ENCODE peak calls at places on chromosome 7, in six cellular contexts. N is amygdala, V is HTR-8/SVneo, G is lower leg skin, A is fibroblast of mammary gland, P is breast epithelium. F is an unnamed sample.

GRCh38 chr7:103690576-103690975 is 244.6 kb upstream of the SLC26A5 start:
- DNase-seq in N (no peak), A (no peak), P (no peak), G (no peak), V (no peak), F (no peak)

GRCh38 chr7:132882714-132883428 is 199.0 kb downstream of the CHCHD3 start:
- DNase-seq in P (no peak), N (no peak), A (no peak), V (no peak), G (no peak), F (no peak)

GRCh38 chr7:101911800-101912705 is 94.6 kb downstream of the CUX1 start:
- DNase-seq in P (no peak), N (no peak), G (no peak), A (peak), V (peak), F (no peak)

GRCh38 chr7:90843467-90843866 is 247.3 kb downstream of the CDK14 start:
- DNase-seq in N (no peak), P (no peak), V (no peak), G (no peak), A (no peak), F (no peak)

GRCh38 chr7:45176886-45177731 is 19.5 kb downstream of the RAMP3 start:
- DNase-seq in P (peak), A (no peak), V (no peak), N (no peak), G (no peak), F (no peak)

GRCh38 chr7:25615603-25616002 is 387.3 kb upstream of the NPVF start:
- DNase-seq in P (no peak), N (no peak), A (no peak), V (no peak), G (no peak), F (no peak)

GRCh38 chr7:134726581-134726980 is 52.9 kb upstream of the CALD1 start:
- DNase-seq in G (no peak), V (no peak), P (no peak), A (peak), N (no peak), F (peak)

GRCh38 chr7:141978351-141978750 is 4.8 kb upstream of the TAS2R38 start:
- DNase-seq in A (no peak), G (no peak), V (no peak), P (no peak), N (no peak), F (no peak)

GRCh38 chr7:77258014-77258413 is 58.4 kb upstream of the FGL2 start:
- DNase-seq in G (no peak), P (no peak), V (peak), A (peak), N (no peak), F (peak)

GRCh38 chr7:90708841-90709317 is 112.8 kb downstream of the CDK14 start:
- DNase-seq in P (no peak), N (no peak), V (no peak), G (no peak), A (peak), F (peak)

GRCh38 chr7:29190349-29191045 is 4.1 kb upstream of the CHN2 start:
- DNase-seq in A (no peak), V (no peak), N (no peak), G (no peak), P (no peak), F (no peak)

GRCh38 chr7:30159698-30160143 is 24.9 kb downstream of the MTURN start:
- DNase-seq in A (peak), P (no peak), V (no peak), N (no peak), G (no peak), F (peak)

GRCh38 chr7:2014391-2015241 is 218.1 kb downstream of the MAD1L1 start:
- DNase-seq in P (peak), G (no peak), N (no peak), A (no peak), V (no peak), F (no peak)

GRCh38 chr7:18577096-18577771 is 81.7 kb downstream of the HDAC9 start:
- DNase-seq in N (no peak), G (no peak), P (no peak), A (no peak), V (no peak), F (no peak)

GRCh38 chr7:47253650-47254080 is 328.2 kb downstream of the TNS3 start:
- DNase-seq in N (no peak), P (no peak), G (no peak), A (peak), V (peak), F (peak)

GRCh38 chr7:148838905-148839304 is 45.2 kb downstream of the EZH2 start:
- DNase-seq in A (no peak), P (no peak), G (no peak), N (no peak), V (no peak), F (no peak)

GRCh38 chr7:148588168-148588890 is 2.2 kb upstream of the C7orf33 start:
- DNase-seq in N (no peak), G (no peak), A (no peak), P (no peak), V (no peak), F (no peak)

GRCh38 chr7:35593896-35594295 is 101.0 kb downstream of the HERPUD2 start:
- DNase-seq in G (no peak), A (peak), V (no peak), P (no peak), N (no peak), F (no peak)

GRCh38 chr7:47498229-47499056 is 83.5 kb downstream of the TNS3 start:
- DNase-seq in G (no peak), A (no peak), V (no peak), P (no peak), N (no peak), F (no peak)

GRCh38 chr7:36747251-36747968 is 23.1 kb upstream of the AOAH start:
- DNase-seq in P (no peak), N (no peak), A (peak), V (no peak), G (no peak), F (peak)

GRCh38 chr7:831596-832291 is 532 bp upstream of the SUN1 start:
- DNase-seq in P (no peak), A (peak), N (no peak), G (no peak), V (peak), F (peak)

GRCh38 chr7:39851466-39852045 is 98.5 kb upstream of the CDK13 start:
- DNase-seq in V (no peak), N (no peak), G (no peak), A (no peak), P (no peak), F (no peak)

GRCh38 chr7:55309040-55309991 is 55.8 kb upstream of the LANCL2 start:
- DNase-seq in P (no peak), A (no peak), N (no peak), V (no peak), G (no peak), F (no peak)

GRCh38 chr7:106053109-106053508 is 59.0 kb downstream of the SYPL1 start:
- DNase-seq in V (no peak), A (no peak), N (no peak), G (no peak), P (no peak), F (no peak)

GRCh38 chr7:105806592-105807266 is 69.7 kb downstream of the ATXN7L1 start:
- DNase-seq in V (peak), A (peak), G (no peak), N (no peak), P (no peak), F (peak)

GRCh38 chr7:155893664-155894063 is 81.4 kb upstream of the SHH start:
- DNase-seq in G (no peak), P (no peak), V (no peak), N (no peak), A (no peak), F (no peak)

F was measured in GM23248.